ENCODE peak calls at places on chromosomes 4 and X, in five cellular contexts. U is cardiac muscle cell, W is tibial artery, Q is A549, O is Peyer's patch. C is an unnamed sample.

GRCh38 chr4:120658772-120659171 is 263.8 kb downstream of the PRDM5 start:
- DNase-seq in W (no peak), U (peak; percentile 18), O (no peak), Q (no peak), C (no peak)

GRCh38 chr4:3040447-3041191 is 33.7 kb downstream of the HTT-AS start:
- DNase-seq in Q (no peak), O (peak; percentile 66), U (no peak), W (no peak), C (peak; percentile 56)

GRCh38 chrX:51893931-51894696 is 691 bp downstream of the MAGED1 start:
- DNase-seq in O (no peak), U (peak; percentile 61), Q (no peak), W (peak; percentile 22), C (peak; percentile 4)

GRCh38 chr4:53767503-53767902 is 176.2 kb upstream of the LNX1 start:
- DNase-seq in Q (no peak), W (no peak), O (no peak), U (peak; percentile 87), C (no peak)

GRCh38 chrX:100596601-100597000 is 11.9 kb downstream of the TNMD start:
- DNase-seq in W (no peak), U (no peak), O (no peak), Q (no peak), C (no peak)

GRCh38 chr4:59994118-59994517 is 1206.0 kb upstream of the ADGRL3 start:
- DNase-seq in Q (no peak), O (no peak), U (no peak), W (no peak), C (no peak)

GRCh38 chr4:111678466-111678865 is 466.8 kb upstream of the FAM241A start:
- DNase-seq in W (no peak), U (peak; percentile 51), O (no peak), Q (no peak), C (no peak)

GRCh38 chr4:179797718-179798117 is 2355.5 kb upstream of the AGA start:
- DNase-seq in O (no peak), U (no peak), W (no peak), Q (no peak), C (no peak)

GRCh38 chr4:140103676-140104075 is 50.3 kb downstream of the MAML3 start:
- DNase-seq in O (no peak), W (no peak), U (peak; percentile 60), Q (no peak), C (peak; percentile 26)

GRCh38 chrX:70168238-70169188 is 8.8 kb upstream of the DGAT2L6 start:
- DNase-seq in W (peak; percentile 21), O (no peak), Q (peak; percentile 53), U (peak; percentile 75), C (no peak)

GRCh38 chr4:149784018-149784417 is 31.6 kb downstream of the IQCM start:
- DNase-seq in U (peak; percentile 46), Q (no peak), O (no peak), W (no peak), C (no peak)

GRCh38 chrX:148629435-148629834 is 129.0 kb downstream of the AFF2 start:
- DNase-seq in Q (no peak), O (no peak), W (no peak), U (no peak), C (no peak)

GRCh38 chr4:38004887-38005286 is 44.7 kb downstream of the PTTG2 start:
- DNase-seq in O (no peak), U (no peak), Q (no peak), W (no peak), C (no peak)

GRCh38 chr4:65665951-65666523 is 4.3 kb downstream of the EPHA5 start:
- DNase-seq in U (no peak), Q (no peak), O (no peak), W (no peak), C (no peak)

GRCh38 chrX:73916931-73917657 is 354.1 kb downstream of the CHIC1 start:
- DNase-seq in O (no peak), Q (peak; percentile 41), U (peak; percentile 95), W (no peak), C (no peak)

GRCh38 chrX:149145845-149146285 is 359.2 kb downstream of the IDS start:
- DNase-seq in Q (no peak), O (no peak), U (no peak), W (no peak), C (no peak)

GRCh38 chrX:150536455-150537116 is 31.8 kb upstream of the MTM1 start:
- DNase-seq in U (peak; percentile 4), W (no peak), Q (peak; percentile 7), O (no peak), C (no peak)

GRCh38 chrX:68847172-68847571 is 18.4 kb downstream of the EFNB1 start:
- DNase-seq in U (no peak), Q (no peak), W (no peak), O (no peak), C (no peak)

GRCh38 chr4:108072300-108072699 is 82.6 kb downstream of the HADH start:
- DNase-seq in U (no peak), O (peak; percentile 44), W (no peak), Q (no peak), C (no peak)

GRCh38 chr4:189090174-189090814 is 850.4 kb upstream of the FRG1 start:
- DNase-seq in W (no peak), O (no peak), Q (peak; percentile 13), U (no peak), C (no peak)

GRCh38 chrX:130304587-130305368 is 34.9 kb upstream of the SLC25A14 start:
- DNase-seq in O (no peak), W (no peak), U (no peak), Q (no peak), C (no peak)

GRCh38 chr4:170849969-170850368 is 760.2 kb upstream of the AADAT start:
- DNase-seq in O (no peak), W (no peak), U (no peak), Q (no peak), C (peak; percentile 14)

GRCh38 chr4:34417160-34417559 is 1827.2 kb downstream of the ARAP2 start:
- DNase-seq in W (no peak), U (no peak), Q (no peak), O (no peak), C (no peak)

DNA sequence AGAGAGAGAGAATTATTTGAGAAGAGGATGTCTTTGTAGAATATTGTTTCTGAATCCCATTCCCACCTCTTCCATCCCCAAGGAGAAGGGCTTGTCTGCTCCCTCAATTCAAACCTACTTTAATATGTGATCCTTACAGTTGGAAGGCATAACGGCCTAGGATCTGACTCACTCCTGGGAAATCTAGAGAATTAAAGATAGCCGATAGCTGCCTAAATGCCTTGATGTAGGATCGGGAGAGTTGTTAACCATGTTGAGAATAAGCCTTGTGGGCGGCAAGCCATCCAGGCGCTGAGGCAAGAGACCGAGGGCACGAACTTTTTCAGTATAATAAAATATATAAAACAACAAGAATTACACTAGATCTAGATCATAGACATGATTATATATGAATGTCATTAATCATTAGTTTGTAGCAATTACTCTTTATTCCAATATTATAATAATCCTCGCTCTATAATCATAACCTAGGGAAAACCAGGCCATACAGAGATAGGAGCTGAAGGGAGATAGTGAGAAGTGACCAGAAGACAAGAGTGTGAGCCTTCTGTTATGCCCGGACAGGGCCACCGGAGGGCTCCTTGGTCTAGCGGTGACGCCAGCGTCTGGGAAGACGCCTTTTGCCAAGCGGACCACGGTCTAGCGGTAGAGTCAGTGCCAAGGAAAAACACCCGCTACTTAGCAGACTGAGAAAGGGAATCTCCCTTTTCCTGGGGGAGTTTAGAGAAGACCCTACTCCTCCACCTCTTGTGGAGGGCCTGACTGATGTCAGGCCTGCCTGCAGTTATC is 13.5 kb downstream of the EMCN start:
- DNase-seq in W (no peak), O (no peak), Q (no peak), U (no peak), C (no peak)
- TF ChIP-seq CTCF in W (no peak), O (no peak), Q (peak; percentile 15), U (no peak), C (no peak)

GRCh38 chr4:63528592-63528991 is 880.7 kb downstream of the TECRL start:
- DNase-seq in U (no peak), Q (no peak), W (no peak), O (no peak), C (peak; percentile 17)
- TF ChIP-seq CTCF in U (no peak), Q (peak; percentile 24), W (no peak), O (no peak), C (peak; percentile 27)

GRCh38 chrX:120727503-120727902 is 97.6 kb upstream of the C1GALT1C1 start:
- DNase-seq in W (no peak), Q (no peak), O (no peak), U (no peak), C (no peak)
- TF ChIP-seq CTCF in W (no peak), Q (no peak), O (no peak), U (no peak), C (no peak)

GRCh38 chr4:55887594-55887993 is 34.1 kb downstream of the EXOC1 start:
- DNase-seq in U (no peak), O (no peak), W (no peak), Q (no peak), C (no peak)
- TF ChIP-seq CTCF in U (no peak), O (no peak), W (no peak), Q (no peak), C (no peak)

GRCh38 chr4:244471-244870 is 60.8 kb downstream of the ZNF732 start:
- DNase-seq in U (peak; percentile 25), O (peak; percentile 51), Q (no peak), W (peak; percentile 55), C (peak; percentile 13)

GRCh38 chr4:243407-243806 is 61.9 kb downstream of the ZNF732 start:
- DNase-seq in W (no peak), U (no peak), Q (no peak), O (no peak), C (no peak)

DNA sequence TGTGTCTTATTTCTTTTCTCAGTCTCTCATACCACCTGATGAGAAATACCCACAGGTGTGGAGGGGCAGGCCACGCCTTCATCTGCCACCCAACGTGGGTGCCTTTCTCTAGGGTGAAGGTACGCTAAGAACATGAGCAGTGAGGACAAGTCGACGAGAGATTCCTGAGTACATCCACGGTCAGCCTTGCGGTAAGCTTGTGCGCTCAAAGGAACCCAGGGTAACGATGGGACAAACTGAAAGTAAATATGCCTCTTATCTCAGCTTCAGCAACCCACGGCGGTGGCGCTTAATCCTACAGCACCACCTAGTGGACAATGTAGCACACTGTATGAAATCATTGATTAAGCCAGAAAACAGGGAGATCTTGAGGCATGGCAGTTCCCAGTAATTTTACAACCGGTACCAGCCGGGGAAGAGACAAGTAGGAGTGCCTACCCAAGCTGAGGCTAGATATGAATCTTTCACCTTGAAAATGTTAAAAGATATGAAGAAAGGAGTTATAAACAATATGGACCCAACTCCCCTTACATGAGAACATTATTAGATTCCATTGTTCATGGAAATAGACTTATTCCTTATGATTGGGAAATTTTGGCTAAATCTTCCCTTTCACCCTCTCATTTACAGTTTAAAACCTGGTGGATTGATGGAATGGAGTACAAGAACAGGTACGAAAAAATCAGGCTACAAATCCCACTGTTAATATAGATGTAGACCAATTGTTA is 63.0 kb downstream of the ZNF732 start:
- DNase-seq in Q (no peak), W (peak; percentile 24), U (peak; percentile 77), O (peak; percentile 53), C (peak; percentile 37)
- TF ChIP-seq CTCF in Q (no peak), W (peak; percentile 78), U (peak; percentile 56), O (peak; percentile 77), C (peak; percentile 81)

GRCh38 chr4:181566490-181566889 is 676.7 kb upstream of the TENM3 start:
- DNase-seq in U (peak; percentile 34), W (no peak), O (no peak), Q (no peak), C (no peak)

GRCh38 chr4:181564616-181565015 is 678.6 kb upstream of the TENM3 start:
- DNase-seq in O (no peak), Q (no peak), U (no peak), W (no peak), C (no peak)

GRCh38 chr4:181569553-181569952 is 673.6 kb upstream of the TENM3 start:
- DNase-seq in O (no peak), U (peak; percentile 68), Q (peak; percentile 6), W (no peak), C (peak; percentile 51)
- TF ChIP-seq CTCF in O (no peak), U (peak; percentile 69), Q (no peak), W (no peak), C (peak; percentile 23)

GRCh38 chrX:35890699-35891098 is 28.8 kb upstream of the CFAP47 start:
- DNase-seq in U (peak; percentile 41), W (peak; percentile 19), Q (peak; percentile 17), O (no peak), C (peak; percentile 28)
- TF ChIP-seq CTCF in U (peak; percentile 34), W (peak; percentile 56), Q (peak; percentile 39), O (no peak), C (peak; percentile 53)